ENCODE peak calls at places on chromosome 2, in nine cellular contexts. I is iPS-NIHi11, G is omental fat pad, J is fibroblast of pulmonary artery, Z is NCI-H1694, K is BE2C, V is fibroblast of mammary gland, W is spleen, Y is HAP-1. O is an unnamed sample.

GRCh38 chr2:23683001-23683400 is 243.9 kb downstream of the ATAD2B start:
- DNase-seq in I (no peak), K (no peak), J (no peak), V (no peak), W (no peak), G (no peak), Y (no peak), Z (no peak), O (no peak)

GRCh38 chr2:57373530-57373929 is 673.1 kb upstream of the VRK2 start:
- DNase-seq in V (peak; percentile 78), W (no peak), Z (no peak), I (no peak), K (no peak), G (no peak), J (peak; percentile 72), Y (no peak), O (peak; percentile 90)

GRCh38 chr2:137842430-137842829 is 121.8 kb upstream of the HNMT start:
- DNase-seq in I (no peak), K (no peak), Z (no peak), V (no peak), W (no peak), Y (no peak), G (no peak), J (no peak), O (no peak)

GRCh38 chr2:238136820-238137537 is 1.5 kb upstream of the KLHL30 start:
- DNase-seq in I (no peak), G (no peak), J (peak; percentile 82), Y (no peak), Z (no peak), K (no peak), W (no peak), V (peak; percentile 83), O (peak; percentile 36)

GRCh38 chr2:203562283-203562682 is 27.2 kb upstream of the RAPH1 start:
- DNase-seq in I (no peak), W (no peak), K (no peak), J (no peak), Y (no peak), G (no peak), Z (no peak), V (no peak), O (no peak)

GRCh38 chr2:25514043-25514627 is 159.2 kb downstream of the DTNB start:
- DNase-seq in G (no peak), Y (no peak), Z (no peak), V (no peak), W (no peak), K (no peak), J (no peak), I (no peak), O (no peak)

GRCh38 chr2:119701352-119701751 is 22.4 kb downstream of the TMEM177 start:
- DNase-seq in G (no peak), V (no peak), Z (no peak), I (no peak), W (no peak), Y (no peak), K (no peak), J (no peak), O (no peak)

GRCh38 chr2:30705056-30705455 is 102.2 kb downstream of the CAPN13 start:
- DNase-seq in J (no peak), Z (no peak), K (no peak), W (no peak), G (no peak), Y (no peak), V (no peak), I (no peak), O (no peak)

GRCh38 chr2:17643031-17643615 is 102.6 kb downstream of the VSNL1 start:
- DNase-seq in Z (no peak), G (peak; percentile 27), W (no peak), Y (no peak), J (peak; percentile 93), I (peak; percentile 29), V (peak; percentile 98), K (no peak), O (peak; percentile 97)

GRCh38 chr2:154484338-154485099 is 214.0 kb upstream of the KCNJ3 start:
- DNase-seq in I (no peak), J (no peak), G (no peak), Y (no peak), W (no peak), Z (no peak), K (no peak), V (no peak), O (no peak)

GRCh38 chr2:229909090-229909489 is 12.7 kb downstream of the TRIP12 start:
- DNase-seq in G (no peak), I (no peak), J (peak; percentile 37), K (no peak), W (no peak), Z (no peak), V (no peak), Y (no peak), O (no peak)

O was measured in HCEC 1CT.